ENCODE peak calls at places on chromosomes 4 and X, in eight cellular contexts. X is CD8-positive, alpha-beta memory T cell; G is renal cortical epithelial cell; Z is GM03348; B is SW 1271; H is esophagus squamous epithelium; V is NCI-H524 treated with DMSO at 0.1 percent for 48 hours; J is ascending aorta. L is an unnamed sample.

GRCh38 chr4:140884431-140885058 is 128.4 kb upstream of the TBC1D9 start:
- DNase-seq in X (no peak), G (peak), Z (peak), B (no peak), H (no peak), V (peak), J (no peak), L (peak)

GRCh38 chrX:84153538-84153937 is 34.5 kb downstream of the RPS6KA6 start:
- DNase-seq in X (no peak), G (no peak), Z (no peak), B (no peak), H (no peak), V (no peak), J (no peak), L (peak)

GRCh38 chr4:188976644-188977115 is 837.4 kb downstream of the TRIML1 start:
- DNase-seq in X (no peak), G (peak), Z (peak), B (no peak), H (no peak), V (no peak), J (no peak), L (peak)

GRCh38 chrX:75522565-75523411 is at the start of gene ZDHHC15:
- DNase-seq in X (no peak), G (peak), Z (peak), B (no peak), H (no peak), V (peak), J (peak), L (no peak)

GRCh38 chrX:114582698-114583395 is 1.0 kb upstream of the HTR2C start:
- DNase-seq in X (no peak), G (no peak), Z (no peak), B (no peak), H (no peak), V (no peak), J (no peak), L (no peak)

GRCh38 chr4:183600189-183600685 is 58.7 kb downstream of the RWDD4 start:
- DNase-seq in X (no peak), G (peak), Z (no peak), B (no peak), H (no peak), V (no peak), J (no peak), L (no peak)

GRCh38 chr4:4659871-4660651 is 118.2 kb upstream of the STX18 start:
- DNase-seq in X (no peak), G (peak), Z (peak), B (peak), H (no peak), V (no peak), J (no peak), L (peak)

GRCh38 chr4:41873380-41874295 is 61.6 kb upstream of the TMEM33 start:
- DNase-seq in X (no peak), G (no peak), Z (no peak), B (no peak), H (no peak), V (no peak), J (no peak), L (no peak)

GRCh38 chrX:155864655-155865054 is 16.5 kb upstream of the VAMP7 start:
- DNase-seq in X (no peak), G (peak), Z (peak), B (no peak), H (no peak), V (no peak), J (no peak), L (no peak)

GRCh38 chr4:1756079-1756478 is 34.8 kb downstream of the TACC3 start:
- DNase-seq in X (no peak), G (no peak), Z (no peak), B (no peak), H (no peak), V (no peak), J (no peak), L (no peak)

GRCh38 chr4:150078041-150078995 is at the start of gene DCLK2:
- DNase-seq in X (no peak), G (peak), Z (peak), B (no peak), H (no peak), V (no peak), J (peak), L (peak)

GRCh38 chr4:132737344-132737743 is 411.8 kb upstream of the PCDH10 start:
- DNase-seq in X (no peak), G (no peak), Z (no peak), B (no peak), H (no peak), V (no peak), J (no peak), L (no peak)

GRCh38 chrX:46649421-46650260 is 76.1 kb downstream of the CHST7 start:
- DNase-seq in X (no peak), G (no peak), Z (no peak), B (no peak), H (no peak), V (no peak), J (no peak), L (no peak)

GRCh38 chrX:30513284-30513683 is 64.3 kb downstream of the TASL start:
- DNase-seq in X (no peak), G (no peak), Z (no peak), B (no peak), H (no peak), V (no peak), J (no peak), L (no peak)

GRCh38 chr4:10157478-10158354 is 41.1 kb upstream of the WDR1 start:
- DNase-seq in X (no peak), G (peak), Z (peak), B (no peak), H (no peak), V (no peak), J (peak), L (peak)

GRCh38 chrX:11346283-11346682 is 53.1 kb downstream of the AMELX start:
- DNase-seq in X (no peak), G (no peak), Z (no peak), B (no peak), H (no peak), V (no peak), J (no peak), L (no peak)

GRCh38 chr4:109359040-109359646 is 56.7 kb upstream of the COL25A1 start:
- DNase-seq in X (no peak), G (peak), Z (no peak), B (no peak), H (no peak), V (no peak), J (no peak), L (peak)

GRCh38 chrX:20988118-20988517 is 386.1 kb upstream of the CNKSR2 start:
- DNase-seq in X (no peak), G (no peak), Z (peak), B (no peak), H (no peak), V (no peak), J (no peak), L (peak)

GRCh38 chr4:20641971-20642370 is 58.3 kb upstream of the PACRGL start:
- DNase-seq in X (no peak), G (no peak), Z (no peak), B (no peak), H (no peak), V (no peak), J (no peak), L (no peak)

GRCh38 chrX:141857479-141857878 is 19.4 kb downstream of the MAGEC3 start:
- DNase-seq in X (no peak), G (no peak), Z (no peak), B (no peak), H (no peak), V (no peak), J (no peak), L (no peak)

GRCh38 chrX:7083021-7083420 is 64.5 kb upstream of the STS start:
- DNase-seq in X (no peak), G (no peak), Z (no peak), B (no peak), H (no peak), V (no peak), J (no peak), L (no peak)

L was measured in amniotic epithelial cell.